ENCODE peak calls at places on chromosomes 13 and 19, in four cellular contexts. B is K562, N is H1, Z is HepG2. Y is an unnamed sample.

GRCh38 chr19:10000171-10000826 is 10.0 kb downstream of the COL5A3 start:
- DNase-seq in Z (peak; percentile 57), B (peak; percentile 76), N (peak; percentile 44), Y (peak; percentile 70)

GRCh38 chr13:66513728-66514127 is 716.4 kb downstream of the PCDH9 start:
- DNase-seq in B (no peak), N (no peak), Z (no peak), Y (no peak)

GRCh38 chr13:73060251-73061160 is 1.7 kb downstream of the KLF5 start:
- DNase-seq in N (no peak), B (peak; percentile 12), Z (no peak), Y (no peak)

GRCh38 chr19:10815969-10816635 is 19.9 kb downstream of the TMED1 start:
- DNase-seq in Z (no peak), N (no peak), B (no peak), Y (no peak)

GRCh38 chr19:11987405-11988231 is 22.8 kb downstream of the ZNF763 start:
- DNase-seq in B (peak; percentile 85), Z (peak; percentile 55), N (peak; percentile 90), Y (no peak)

GRCh38 chr19:6564393-6564792 is 26.6 kb downstream of the CD70 start:
- DNase-seq in N (no peak), B (peak; percentile 61), Z (peak; percentile 18), Y (peak; percentile 33)

GRCh38 chr19:33387351-33388230 is 14.1 kb downstream of the CEBPG start:
- DNase-seq in B (no peak), Z (no peak), N (no peak), Y (no peak)

GRCh38 chr13:46388308-46388707 is 1.3 kb upstream of the RUBCNL start:
- DNase-seq in B (no peak), Z (no peak), N (no peak), Y (no peak)

GRCh38 chr13:64277097-64277496 is 2861.4 kb upstream of the PCDH20 start:
- DNase-seq in B (no peak), N (no peak), Z (no peak), Y (no peak)

GRCh38 chr19:13574933-13575332 is 68.7 kb upstream of the CACNA1A start:
- DNase-seq in B (peak; percentile 37), Z (peak; percentile 7), N (no peak), Y (peak; percentile 28)

GRCh38 chr13:27182844-27183497 is 11.4 kb upstream of the USP12 start:
- DNase-seq in N (no peak), Z (peak; percentile 67), B (peak; percentile 88), Y (peak; percentile 46)

GRCh38 chr19:18568367-18568766 is 3.3 kb upstream of the UBA52 start:
- DNase-seq in Z (no peak), N (no peak), B (no peak), Y (no peak)

GRCh38 chr19:46644720-46645119 is 8.7 kb upstream of the GNG8 start:
- DNase-seq in N (no peak), B (no peak), Z (no peak), Y (no peak)

GRCh38 chr13:93534181-93534700 is 307.6 kb downstream of the GPC6 start:
- DNase-seq in B (no peak), Z (no peak), N (no peak), Y (no peak)

GRCh38 chr19:543912-544608 is at the start of gene GZMM:
- DNase-seq in N (no peak), B (peak; percentile 67), Z (no peak), Y (no peak)

GRCh38 chr13:31452525-31452924 is 252.8 kb downstream of the B3GLCT start:
- DNase-seq in Z (no peak), N (no peak), B (no peak), Y (no peak)

GRCh38 chr13:21050288-21051197 is 10.8 kb downstream of the LATS2 start:
- DNase-seq in B (no peak), N (no peak), Z (no peak), Y (no peak)

GRCh38 chr19:41325947-41326706 is 16.2 kb downstream of the CCDC97 start:
- DNase-seq in N (no peak), Z (peak; percentile 56), B (peak; percentile 33), Y (no peak)

GRCh38 chr13:111060237-111060919 is 54.7 kb upstream of the ARHGEF7 start:
- DNase-seq in B (no peak), N (no peak), Z (no peak), Y (no peak)

GRCh38 chr19:54017266-54017665 is 25.8 kb downstream of the CACNG6 start:
- DNase-seq in N (no peak), Z (no peak), B (no peak), Y (peak; percentile 50)

GRCh38 chr13:24043590-24044350 is 116.8 kb upstream of the SPATA13 start:
- DNase-seq in B (no peak), N (no peak), Z (no peak), Y (no peak)

GRCh38 chr19:42794751-42795150 is 29.3 kb upstream of the PSG8 start:
- DNase-seq in Z (no peak), N (no peak), B (no peak), Y (no peak)

GRCh38 chr13:39483326-39483725 is 119.7 kb downstream of the LHFPL6 start:
- DNase-seq in N (no peak), B (no peak), Z (no peak), Y (no peak)

DNA sequence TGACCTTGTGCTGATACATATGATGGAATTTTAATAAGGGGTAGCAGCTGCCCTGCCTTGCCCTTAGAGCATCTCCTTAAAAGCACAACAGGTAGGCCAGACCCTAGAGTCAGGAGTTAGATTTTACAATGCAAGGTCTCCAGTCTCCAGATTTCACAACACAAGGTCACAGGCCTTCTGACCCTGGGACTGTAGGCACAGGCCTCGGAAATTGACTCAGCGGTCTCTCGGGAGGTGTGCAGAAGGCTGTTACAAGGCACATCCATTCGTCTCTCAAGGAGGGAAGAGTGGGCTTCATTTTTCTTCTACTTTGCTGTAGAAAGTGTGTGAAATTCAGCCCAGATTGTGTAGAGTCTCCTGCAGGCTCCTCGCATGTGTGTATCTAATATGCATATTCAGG is 24.7 kb downstream of the UQCRFS1 start:
- DNase-seq in B (no peak), N (no peak), Z (no peak), Y (no peak)
- TF ChIP-seq PHF8 in B (no peak), N (no peak), Z (no peak), Y (no peak)

GRCh38 chr19:44552324-44552723 is 22.8 kb upstream of the CEACAM20 start:
- DNase-seq in N (peak; percentile 70), B (peak; percentile 78), Z (peak; percentile 47), Y (peak; percentile 72)
- TF ChIP-seq PHF8 in N (no peak), B (no peak), Z (no peak), Y (no peak)

GRCh38 chr13:51613535-51613934 is 29.3 kb downstream of the WDFY2 start:
- DNase-seq in N (no peak), Z (no peak), B (peak; percentile 13), Y (no peak)

GRCh38 chr13:51618626-51619025 is 34.4 kb downstream of the WDFY2 start:
- DNase-seq in B (no peak), Z (no peak), N (no peak), Y (no peak)

GRCh38 chr13:51619614-51620013 is 35.4 kb downstream of the WDFY2 start:
- DNase-seq in Z (no peak), B (no peak), N (no peak), Y (no peak)

GRCh38 chr13:51612867-51613266 is 28.6 kb downstream of the WDFY2 start:
- DNase-seq in Z (no peak), B (no peak), N (no peak), Y (no peak)

DNA sequence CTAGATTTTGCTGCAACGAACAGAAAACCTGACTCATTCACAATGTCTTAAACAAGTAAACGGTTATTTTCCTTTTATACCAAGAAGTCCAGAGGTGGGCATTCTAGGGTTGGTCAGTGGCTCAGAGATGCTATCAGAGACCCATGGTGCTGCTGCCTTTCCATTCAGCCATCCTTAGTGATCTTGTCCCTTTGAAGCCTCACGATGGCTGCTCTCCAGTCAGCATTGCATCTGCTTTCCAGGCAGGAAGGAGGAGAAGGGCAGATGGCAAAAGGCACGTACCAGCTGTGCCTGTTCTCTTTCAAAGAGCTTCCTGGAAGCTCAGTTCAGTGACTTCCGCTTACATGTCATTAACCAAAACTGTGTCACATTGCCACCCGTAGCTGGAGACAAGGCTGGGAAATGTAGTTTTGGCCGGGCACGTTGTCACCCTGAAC is 30.1 kb downstream of the WDFY2 start:
- DNase-seq in Z (no peak), N (no peak), B (no peak), Y (no peak)
- TF ChIP-seq PHF8 in Z (no peak), N (no peak), B (no peak), Y (no peak)

GRCh38 chr13:59914556-59914955 is 249.2 kb downstream of the DIAPH3 start:
- DNase-seq in N (no peak), B (no peak), Z (no peak), Y (no peak)
- TF ChIP-seq PHF8 in N (no peak), B (no peak), Z (no peak), Y (no peak)

GRCh38 chr13:78587395-78587794 is 16.0 kb downstream of the POU4F1 start:
- DNase-seq in N (no peak), B (no peak), Z (no peak), Y (no peak)

GRCh38 chr13:78593129-78593528 is 10.2 kb downstream of the POU4F1 start:
- DNase-seq in B (no peak), N (no peak), Z (no peak), Y (no peak)

GRCh38 chr13:78593652-78594494 is 9.5 kb downstream of the POU4F1 start:
- DNase-seq in Z (no peak), B (no peak), N (no peak), Y (no peak)

GRCh38 chr13:78586706-78587105 is 16.6 kb downstream of the POU4F1 start:
- DNase-seq in B (peak; percentile 49), Z (no peak), N (no peak), Y (no peak)

GRCh38 chr13:78589206-78589605 is 14.1 kb downstream of the POU4F1 start:
- DNase-seq in N (no peak), Z (peak; percentile 39), B (peak; percentile 61), Y (no peak)
- TF ChIP-seq PHF8 in N (no peak), Z (no peak), B (no peak), Y (no peak)

GRCh38 chr19:16175954-16176353 is 2.6 kb upstream of the CIB3 start:
- DNase-seq in N (no peak), B (no peak), Z (no peak), Y (no peak)
- TF ChIP-seq PHF8 in N (no peak), B (no peak), Z (no peak), Y (no peak)

Y was measured in A549.